ENCODE peak calls at places on chromosomes 3 and 15, in six cellular contexts. D, Y, T, B, V and F are unnamed samples.

GRCh38 chr3:181940703-181941102 is 229.0 kb downstream of the SOX2 start:
- DNase-seq in B (no peak), V (no peak), D (no peak), T (no peak), Y (no peak), F (no peak)

GRCh38 chr3:46536758-46537157 is 29.3 kb downstream of the LRRC2 start:
- DNase-seq in V (no peak), B (no peak), D (no peak), Y (no peak), T (no peak), F (no peak)

GRCh38 chr15:78098131-78098755 is 5.9 kb downstream of the SH2D7 start:
- DNase-seq in T (no peak), B (no peak), D (no peak), V (no peak), Y (no peak), F (no peak)

GRCh38 chr3:49484471-49484870 is 14.4 kb downstream of the DAG1 start:
- DNase-seq in V (no peak), D (no peak), Y (no peak), T (no peak), B (no peak), F (no peak)

GRCh38 chr3:66138336-66139234 is 82.2 kb upstream of the SLC25A26 start:
- DNase-seq in D (no peak), V (peak; percentile 52), Y (peak; percentile 19), T (peak; percentile 43), B (peak; percentile 10), F (no peak)

GRCh38 chr3:38460377-38461085 is 6.8 kb downstream of the ACVR2B start:
- DNase-seq in D (no peak), Y (no peak), V (no peak), T (no peak), B (no peak), F (no peak)

GRCh38 chr3:54642147-54642546 is 285.7 kb downstream of the LRTM1 start:
- DNase-seq in T (no peak), D (no peak), V (no peak), B (no peak), Y (no peak), F (no peak)

GRCh38 chr15:46343527-46343926 is 708.7 kb downstream of the SQOR start:
- DNase-seq in B (no peak), T (no peak), Y (no peak), V (no peak), D (no peak), F (no peak)

GRCh38 chr3:113271594-113272368 is 60.4 kb downstream of the BOC start:
- DNase-seq in B (no peak), V (no peak), T (no peak), D (no peak), Y (no peak), F (no peak)

GRCh38 chr15:81163961-81164800 is 30.1 kb downstream of the CFAP161 start:
- DNase-seq in D (no peak), Y (no peak), T (no peak), B (peak; percentile 29), V (no peak), F (no peak)